ENCODE peak calls at places on chromosomes 3 and 15, in four cellular contexts. B is neural progenitor cell; K is CD8-positive, alpha-beta memory T cell; J is CD8-positive, alpha-beta T cell. V is an unnamed sample.

GRCh38 chr15:76150508-76150907 is 90.7 kb downstream of the TMEM266 start:
- DNase-seq in B (no peak), K (no peak), J (no peak), V (no peak)

GRCh38 chr3:150922611-150923010 is 17.4 kb upstream of the MINDY4B start:
- DNase-seq in B (peak; percentile 49), K (no peak), J (no peak), V (peak; percentile 22)

GRCh38 chr3:9903904-9904303 is 1.3 kb downstream of the IL17RE start:
- DNase-seq in B (no peak), K (no peak), J (no peak), V (no peak)

GRCh38 chr3:114329823-114330222 is 36.0 kb downstream of the TIGIT start:
- DNase-seq in B (no peak), K (no peak), J (no peak), V (no peak)

GRCh38 chr3:61821823-61822251 is 260.5 kb downstream of the PTPRG start:
- DNase-seq in B (no peak), K (no peak), J (no peak), V (no peak)

GRCh38 chr15:44102675-44103254 is 92.3 kb downstream of the FRMD5 start:
- DNase-seq in B (peak; percentile 43), K (no peak), J (no peak), V (peak; percentile 80)

GRCh38 chr3:120850326-120851295 is 57.4 kb upstream of the STXBP5L start:
- DNase-seq in B (no peak), K (no peak), J (no peak), V (no peak)

GRCh38 chr15:29008846-29009245 is 123.1 kb downstream of the APBA2 start:
- DNase-seq in B (no peak), K (no peak), J (no peak), V (no peak)

GRCh38 chr3:156803949-156804741 is 22.0 kb upstream of the LEKR1 start:
- DNase-seq in B (no peak), K (no peak), J (no peak), V (no peak)

GRCh38 chr15:68366314-68366713 is 65.6 kb downstream of the ITGA11 start:
- DNase-seq in B (peak; percentile 49), K (no peak), J (no peak), V (no peak)
- H3K4me1 ChIP-seq in B (no peaks in the 10 kb centered on the region), K (no peaks in the 10 kb centered on the region), J (no peaks in the 10 kb centered on the region), V (peaks cover 39% of the 10 kb centered on the region)

DNA sequence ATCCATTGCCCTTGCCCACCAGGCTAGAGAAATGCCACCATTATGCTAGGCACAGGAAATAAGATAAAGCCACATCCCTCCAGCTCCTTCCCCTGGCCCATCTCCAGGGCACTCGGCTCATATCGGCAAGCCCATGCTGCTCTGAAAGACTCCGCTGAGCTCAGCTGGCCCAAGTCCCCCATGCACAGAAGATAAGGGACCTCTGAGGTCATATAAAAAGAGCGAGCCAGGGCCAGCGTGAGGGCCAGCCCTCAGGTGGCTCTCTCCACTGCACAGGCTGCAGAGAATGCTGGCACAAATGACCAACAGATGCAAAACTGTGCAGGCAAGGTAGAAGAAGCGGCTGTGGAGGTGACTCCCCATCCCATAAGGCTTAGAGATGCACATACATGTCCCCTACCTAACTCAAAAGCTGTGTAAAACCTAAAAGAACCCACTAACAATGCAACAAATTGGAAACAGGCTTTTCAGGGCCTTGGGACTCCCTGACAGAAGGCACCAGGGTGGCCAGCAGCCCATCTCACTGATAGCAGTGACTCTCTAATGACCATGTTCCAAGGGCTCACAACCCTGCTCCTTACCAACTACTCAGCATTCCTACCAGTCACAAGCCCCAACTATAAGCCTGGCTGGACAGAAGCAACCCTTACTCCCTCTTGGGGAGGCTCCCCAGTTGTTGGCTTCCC is 3.0 kb downstream of the RAB6B start:
- DNase-seq in B (no peak), K (no peak), J (no peak), V (peak; percentile 67)
- H3K27me3 ChIP-seq in B (peaks cover 46% of the 10 kb centered on the region), K (no peaks in the 10 kb centered on the region), J (no peaks in the 10 kb centered on the region), V (no peaks in the 10 kb centered on the region)

GRCh38 chr3:12656850-12657249 is 7.1 kb downstream of the RAF1 start:
- DNase-seq in B (no peak), K (no peak), J (no peak), V (no peak)

GRCh38 chr3:12656193-12656592 is 7.7 kb downstream of the RAF1 start:
- DNase-seq in B (no peak), K (no peak), J (no peak), V (no peak)

GRCh38 chr3:12659316-12660015 is 4.5 kb downstream of the RAF1 start:
- DNase-seq in B (no peak), K (no peak), J (no peak), V (no peak)

GRCh38 chr3:12660196-12660595 is 3.7 kb downstream of the RAF1 start:
- DNase-seq in B (no peak), K (no peak), J (no peak), V (no peak)

DNA sequence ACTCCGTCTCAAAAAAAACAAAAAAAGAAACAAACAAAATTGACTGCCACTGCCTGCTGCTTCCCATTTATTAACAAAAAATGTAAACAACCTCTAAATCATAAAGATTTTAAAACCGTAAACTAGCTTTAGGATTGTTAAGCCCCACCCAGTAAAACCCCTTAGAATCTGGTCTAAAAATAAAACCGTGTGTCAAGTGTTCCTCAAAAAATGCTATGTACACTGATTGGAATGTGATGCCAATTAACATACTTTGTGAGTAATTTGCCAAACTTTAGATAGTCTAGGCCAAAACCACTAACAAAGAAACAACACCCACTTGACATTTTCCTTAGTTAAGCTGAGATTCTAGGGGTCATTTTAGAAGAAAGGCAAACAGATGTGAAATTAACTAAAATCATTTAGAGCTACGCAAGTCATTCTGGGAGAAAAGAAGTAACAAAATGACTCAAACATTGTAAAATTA is 5.3 kb downstream of the RAF1 start:
- DNase-seq in B (no peak), K (no peak), J (no peak), V (no peak)
- H3K4me1 ChIP-seq in B (peaks cover 7% of the 10 kb centered on the region), K (peaks cover 60% of the 10 kb centered on the region), J (peaks cover 41% of the 10 kb centered on the region), V (peaks cover 23% of the 10 kb centered on the region)

GRCh38 chr3:72891053-72891855 is 3.4 kb downstream of the GXYLT2 start:
- DNase-seq in B (peak; percentile 14), K (no peak), J (no peak), V (peak; percentile 63)
- H3K27me3 ChIP-seq in B (peaks cover 62% of the 10 kb centered on the region), K (peaks cover 29% of the 10 kb centered on the region), J (peaks cover 7% of the 10 kb centered on the region), V (no peaks in the 10 kb centered on the region)

GRCh38 chr15:45521596-45522167 is 873 bp downstream of the SLC30A4 start:
- DNase-seq in B (no peak), K (peak; percentile 4), J (no peak), V (no peak)
- H3K4me1 ChIP-seq in B (no peaks in the 10 kb centered on the region), K (peaks cover 14% of the 10 kb centered on the region), J (peaks cover 10% of the 10 kb centered on the region), V (peaks cover 14% of the 10 kb centered on the region)

GRCh38 chr3:38698061-38698460 is 48.6 kb upstream of the SCN5A start:
- DNase-seq in B (no peak), K (no peak), J (no peak), V (no peak)
- H3K27me3 ChIP-seq in B (no peaks in the 10 kb centered on the region), K (no peaks in the 10 kb centered on the region), J (no peaks in the 10 kb centered on the region), V (no peaks in the 10 kb centered on the region)

V was measured in testis.